ENCODE peak calls at places on chromosome 17, in eight cellular contexts. Y is anterior cingulate cortex; Z is activated T-helper 1 cell treated with Interleukin-2 at 50 U/mL for 16 hours; C is stimulated activated CD8-positive, alpha-beta memory T cell treated with anti-CD3 and anti-CD28 coated beads, Interleukin-7, amount 100 ng/mL, for 24 hours; K is right lobe of liver; T is NCI-H1092 treated with DMSO at 0.1 percent for 48 hours; L is NCI-H460; N is foreskin fibroblast. S is an unnamed sample.

GRCh38 chr17:3879181-3879580 is 13.7 kb downstream of the CAMKK1 start:
- DNase-seq in C (no peak), Y (no peak), K (no peak), L (no peak), T (peak), Z (no peak), N (peak), S (no peak)

GRCh38 chr17:29504711-29505110 is 62.1 kb downstream of the ABHD15 start:
- DNase-seq in L (no peak), Z (no peak), K (no peak), Y (no peak), C (no peak), T (no peak), N (peak), S (no peak)

GRCh38 chr17:45127583-45128300 is 4.6 kb downstream of the PLCD3 start:
- DNase-seq in K (no peak), C (no peak), Y (no peak), N (peak), Z (no peak), T (no peak), L (peak), S (no peak)

GRCh38 chr17:7587420-7587786 is 2.5 kb downstream of the SOX15 start:
- DNase-seq in Y (no peak), K (no peak), C (no peak), L (no peak), T (no peak), Z (no peak), N (peak), S (no peak)

GRCh38 chr17:17820046-17820445 is 16.7 kb downstream of the SREBF1 start:
- DNase-seq in T (no peak), Y (no peak), L (no peak), N (no peak), Z (no peak), C (no peak), K (no peak), S (no peak)

GRCh38 chr17:75313941-75314550 is 24.8 kb upstream of the SLC25A19 start:
- DNase-seq in L (no peak), K (no peak), T (no peak), C (no peak), Z (no peak), Y (no peak), N (peak), S (no peak)

GRCh38 chr17:70913086-70913485 is 743.8 kb downstream of the KCNJ2 start:
- DNase-seq in N (peak), Y (no peak), Z (no peak), L (no peak), C (no peak), T (no peak), K (no peak), S (no peak)

GRCh38 chr17:40035162-40035559 is 19.0 kb downstream of the MED24 start:
- DNase-seq in Y (no peak), L (peak), C (no peak), K (no peak), Z (no peak), N (peak), T (no peak), S (no peak)

GRCh38 chr17:33072421-33073175 is 81.0 kb downstream of the SPACA3 start:
- DNase-seq in K (no peak), T (no peak), C (no peak), L (no peak), N (no peak), Z (no peak), Y (no peak), S (no peak)

GRCh38 chr17:67559381-67559966 is 158.3 kb upstream of the NOL11 start:
- DNase-seq in T (no peak), L (no peak), Y (no peak), K (no peak), Z (no peak), C (no peak), N (no peak), S (no peak)

GRCh38 chr17:52537368-52537767 is 378.9 kb upstream of the CA10 start:
- DNase-seq in T (no peak), K (no peak), L (no peak), Z (no peak), N (no peak), Y (no peak), C (no peak), S (no peak)

GRCh38 chr17:19448341-19449268 is 37.6 kb downstream of the RNF112 start:
- DNase-seq in L (peak), K (no peak), Z (no peak), T (no peak), C (no peak), N (peak), Y (peak), S (no peak)

GRCh38 chr17:61908292-61909037 is 19.3 kb downstream of the INTS2 start:
- DNase-seq in K (no peak), Z (no peak), T (no peak), Y (no peak), L (no peak), N (no peak), C (no peak), S (no peak)

GRCh38 chr17:73163043-73163442 is 1.8 kb upstream of the SSTR2 start:
- DNase-seq in L (no peak), T (no peak), K (no peak), Z (no peak), N (no peak), Y (no peak), C (no peak), S (no peak)

GRCh38 chr17:36900130-36900590 is 37.1 kb upstream of the LHX1 start:
- DNase-seq in Z (no peak), Y (no peak), L (no peak), C (no peak), T (no peak), N (no peak), K (no peak), S (no peak)

GRCh38 chr17:78573955-78574354 is 3.2 kb downstream of the DNAH17 start:
- DNase-seq in N (no peak), Y (no peak), T (peak), K (peak), C (no peak), L (no peak), Z (no peak), S (no peak)

GRCh38 chr17:44844390-44844830 is 3.3 kb upstream of the HIGD1B start:
- DNase-seq in Z (no peak), Y (no peak), T (no peak), L (no peak), K (no peak), N (peak), C (no peak), S (no peak)